ENCODE peak calls at places on chromosomes 13 and 19, in ten cellular contexts. One of them, this sample, is unnamed.

GRCh38 chr19:33214621-33215020 is 11.0 kb downstream of the SLC7A10 start:
- DNase-seq in GM23338: peak
- DNase-seq in fibroblast of pulmonary artery: peak
- DNase-seq in activated B cell treated with CpG ODN at 0.5 μM for 24 hours: no peak
- DNase-seq in CD4-positive, alpha-beta T cell: no peak
- DNase-seq in GM06990: no peak
- DNase-seq in progenitor cell of endocrine pancreas: no peak
- DNase-seq in brain microvascular endothelial cell: peak
- DNase-seq in neural progenitor cell: peak
- DNase-seq in HFFc6: peak
- DNase-seq in this sample: no peak

GRCh38 chr13:99733346-99733745 is 232.1 kb downstream of the TM9SF2 start:
- DNase-seq in GM23338: no peak
- DNase-seq in fibroblast of pulmonary artery: no peak
- DNase-seq in activated B cell treated with CpG ODN at 0.5 μM for 24 hours: no peak
- DNase-seq in CD4-positive, alpha-beta T cell: no peak
- DNase-seq in GM06990: no peak
- DNase-seq in progenitor cell of endocrine pancreas: no peak
- DNase-seq in brain microvascular endothelial cell: no peak
- DNase-seq in neural progenitor cell: no peak
- DNase-seq in HFFc6: no peak
- DNase-seq in this sample: no peak

GRCh38 chr13:82358284-82358683 is 1524.0 kb downstream of the SLITRK1 start:
- DNase-seq in GM23338: no peak
- DNase-seq in fibroblast of pulmonary artery: peak
- DNase-seq in activated B cell treated with CpG ODN at 0.5 μM for 24 hours: no peak
- DNase-seq in CD4-positive, alpha-beta T cell: no peak
- DNase-seq in GM06990: no peak
- DNase-seq in progenitor cell of endocrine pancreas: no peak
- DNase-seq in brain microvascular endothelial cell: no peak
- DNase-seq in neural progenitor cell: no peak
- DNase-seq in HFFc6: no peak
- DNase-seq in this sample: no peak

GRCh38 chr19:12745166-12745897 is 6.3 kb upstream of the BEST2 start:
- DNase-seq in GM23338: no peak
- DNase-seq in fibroblast of pulmonary artery: no peak
- DNase-seq in activated B cell treated with CpG ODN at 0.5 μM for 24 hours: no peak
- DNase-seq in CD4-positive, alpha-beta T cell: no peak
- DNase-seq in GM06990: no peak
- DNase-seq in progenitor cell of endocrine pancreas: no peak
- DNase-seq in brain microvascular endothelial cell: peak
- DNase-seq in neural progenitor cell: no peak
- DNase-seq in HFFc6: no peak
- DNase-seq in this sample: no peak

GRCh38 chr19:34964598-34964997 is 569 bp upstream of the ZNF792 start:
- DNase-seq in GM23338: no peak
- DNase-seq in fibroblast of pulmonary artery: no peak
- DNase-seq in activated B cell treated with CpG ODN at 0.5 μM for 24 hours: no peak
- DNase-seq in CD4-positive, alpha-beta T cell: no peak
- DNase-seq in GM06990: no peak
- DNase-seq in progenitor cell of endocrine pancreas: no peak
- DNase-seq in brain microvascular endothelial cell: no peak
- DNase-seq in neural progenitor cell: no peak
- DNase-seq in HFFc6: no peak
- DNase-seq in this sample: no peak

GRCh38 chr13:53238241-53238640 is 209.6 kb downstream of the OLFM4 start:
- DNase-seq in GM23338: peak
- DNase-seq in fibroblast of pulmonary artery: no peak
- DNase-seq in activated B cell treated with CpG ODN at 0.5 μM for 24 hours: no peak
- DNase-seq in CD4-positive, alpha-beta T cell: no peak
- DNase-seq in GM06990: no peak
- DNase-seq in progenitor cell of endocrine pancreas: no peak
- DNase-seq in brain microvascular endothelial cell: no peak
- DNase-seq in neural progenitor cell: peak
- DNase-seq in HFFc6: no peak
- DNase-seq in this sample: no peak

GRCh38 chr19:12994701-12995595 is at the start of gene NFIX:
- DNase-seq in GM23338: peak
- DNase-seq in fibroblast of pulmonary artery: peak
- DNase-seq in activated B cell treated with CpG ODN at 0.5 μM for 24 hours: peak
- DNase-seq in CD4-positive, alpha-beta T cell: peak
- DNase-seq in GM06990: no peak
- DNase-seq in progenitor cell of endocrine pancreas: peak
- DNase-seq in brain microvascular endothelial cell: no peak
- DNase-seq in neural progenitor cell: peak
- DNase-seq in HFFc6: peak
- DNase-seq in this sample: no peak

GRCh38 chr13:111791131-111791530 is 275.8 kb upstream of the SOX1 start:
- DNase-seq in GM23338: no peak
- DNase-seq in fibroblast of pulmonary artery: no peak
- DNase-seq in activated B cell treated with CpG ODN at 0.5 μM for 24 hours: no peak
- DNase-seq in CD4-positive, alpha-beta T cell: no peak
- DNase-seq in GM06990: no peak
- DNase-seq in progenitor cell of endocrine pancreas: no peak
- DNase-seq in brain microvascular endothelial cell: no peak
- DNase-seq in neural progenitor cell: no peak
- DNase-seq in HFFc6: no peak
- DNase-seq in this sample: no peak

GRCh38 chr13:97141564-97142005 is 80.5 kb upstream of the MBNL2 start:
- DNase-seq in GM23338: peak
- DNase-seq in fibroblast of pulmonary artery: peak
- DNase-seq in activated B cell treated with CpG ODN at 0.5 μM for 24 hours: no peak
- DNase-seq in CD4-positive, alpha-beta T cell: no peak
- DNase-seq in GM06990: no peak
- DNase-seq in progenitor cell of endocrine pancreas: peak
- DNase-seq in brain microvascular endothelial cell: peak
- DNase-seq in neural progenitor cell: peak
- DNase-seq in HFFc6: peak
- DNase-seq in this sample: no peak

GRCh38 chr19:29884466-29884865 is 57.6 kb upstream of the URI1 start:
- DNase-seq in GM23338: no peak
- DNase-seq in fibroblast of pulmonary artery: no peak
- DNase-seq in activated B cell treated with CpG ODN at 0.5 μM for 24 hours: no peak
- DNase-seq in CD4-positive, alpha-beta T cell: no peak
- DNase-seq in GM06990: no peak
- DNase-seq in progenitor cell of endocrine pancreas: no peak
- DNase-seq in brain microvascular endothelial cell: no peak
- DNase-seq in neural progenitor cell: no peak
- DNase-seq in HFFc6: no peak
- DNase-seq in this sample: no peak

GRCh38 chr19:41569481-41570150 is 6.3 kb upstream of the CEACAM21 start:
- DNase-seq in GM23338: peak
- DNase-seq in fibroblast of pulmonary artery: no peak
- DNase-seq in activated B cell treated with CpG ODN at 0.5 μM for 24 hours: no peak
- DNase-seq in CD4-positive, alpha-beta T cell: no peak
- DNase-seq in GM06990: no peak
- DNase-seq in progenitor cell of endocrine pancreas: no peak
- DNase-seq in brain microvascular endothelial cell: no peak
- DNase-seq in neural progenitor cell: no peak
- DNase-seq in HFFc6: no peak
- DNase-seq in this sample: no peak

GRCh38 chr13:77619655-77620054 is 77.8 kb upstream of the SLAIN1 start:
- DNase-seq in GM23338: no peak
- DNase-seq in fibroblast of pulmonary artery: no peak
- DNase-seq in activated B cell treated with CpG ODN at 0.5 μM for 24 hours: no peak
- DNase-seq in CD4-positive, alpha-beta T cell: no peak
- DNase-seq in GM06990: no peak
- DNase-seq in progenitor cell of endocrine pancreas: no peak
- DNase-seq in brain microvascular endothelial cell: no peak
- DNase-seq in neural progenitor cell: no peak
- DNase-seq in HFFc6: no peak
- DNase-seq in this sample: no peak

GRCh38 chr19:56839665-56840451 is 668 bp downstream of the PEG3 start:
- DNase-seq in GM23338: no peak
- DNase-seq in fibroblast of pulmonary artery: peak
- DNase-seq in activated B cell treated with CpG ODN at 0.5 μM for 24 hours: no peak
- DNase-seq in CD4-positive, alpha-beta T cell: no peak
- DNase-seq in GM06990: no peak
- DNase-seq in progenitor cell of endocrine pancreas: no peak
- DNase-seq in brain microvascular endothelial cell: peak
- DNase-seq in neural progenitor cell: no peak
- DNase-seq in HFFc6: no peak
- DNase-seq in this sample: no peak

GRCh38 chr19:16370671-16371391 is 46.2 kb downstream of the KLF2 start:
- DNase-seq in GM23338: no peak
- DNase-seq in fibroblast of pulmonary artery: no peak
- DNase-seq in activated B cell treated with CpG ODN at 0.5 μM for 24 hours: no peak
- DNase-seq in CD4-positive, alpha-beta T cell: no peak
- DNase-seq in GM06990: no peak
- DNase-seq in progenitor cell of endocrine pancreas: no peak
- DNase-seq in brain microvascular endothelial cell: no peak
- DNase-seq in neural progenitor cell: no peak
- DNase-seq in HFFc6: no peak
- DNase-seq in this sample: no peak

GRCh38 chr19:12639901-12640613 is 26.5 kb downstream of the MAN2B1 start:
- DNase-seq in GM23338: peak
- DNase-seq in fibroblast of pulmonary artery: peak
- DNase-seq in activated B cell treated with CpG ODN at 0.5 μM for 24 hours: peak
- DNase-seq in CD4-positive, alpha-beta T cell: peak
- DNase-seq in GM06990: peak
- DNase-seq in progenitor cell of endocrine pancreas: peak
- DNase-seq in brain microvascular endothelial cell: peak
- DNase-seq in neural progenitor cell: peak
- DNase-seq in HFFc6: peak
- DNase-seq in this sample: no peak

GRCh38 chr13:93200626-93201025 is 26.0 kb upstream of the GPC6 start:
- DNase-seq in GM23338: no peak
- DNase-seq in fibroblast of pulmonary artery: no peak
- DNase-seq in activated B cell treated with CpG ODN at 0.5 μM for 24 hours: no peak
- DNase-seq in CD4-positive, alpha-beta T cell: no peak
- DNase-seq in GM06990: no peak
- DNase-seq in progenitor cell of endocrine pancreas: no peak
- DNase-seq in brain microvascular endothelial cell: no peak
- DNase-seq in neural progenitor cell: no peak
- DNase-seq in HFFc6: no peak
- DNase-seq in this sample: no peak

GRCh38 chr13:61253105-61253877 is 162.4 kb downstream of the PCDH20 start:
- DNase-seq in GM23338: no peak
- DNase-seq in fibroblast of pulmonary artery: no peak
- DNase-seq in activated B cell treated with CpG ODN at 0.5 μM for 24 hours: no peak
- DNase-seq in CD4-positive, alpha-beta T cell: no peak
- DNase-seq in GM06990: no peak
- DNase-seq in progenitor cell of endocrine pancreas: no peak
- DNase-seq in brain microvascular endothelial cell: no peak
- DNase-seq in neural progenitor cell: no peak
- DNase-seq in HFFc6: no peak
- DNase-seq in this sample: no peak

GRCh38 chr13:61252213-61252612 is 163.4 kb downstream of the PCDH20 start:
- DNase-seq in GM23338: no peak
- DNase-seq in fibroblast of pulmonary artery: no peak
- DNase-seq in activated B cell treated with CpG ODN at 0.5 μM for 24 hours: no peak
- DNase-seq in CD4-positive, alpha-beta T cell: no peak
- DNase-seq in GM06990: no peak
- DNase-seq in progenitor cell of endocrine pancreas: no peak
- DNase-seq in brain microvascular endothelial cell: no peak
- DNase-seq in neural progenitor cell: no peak
- DNase-seq in HFFc6: no peak
- DNase-seq in this sample: no peak

GRCh38 chr13:61258185-61258584 is 157.5 kb downstream of the PCDH20 start:
- DNase-seq in GM23338: no peak
- DNase-seq in fibroblast of pulmonary artery: no peak
- DNase-seq in activated B cell treated with CpG ODN at 0.5 μM for 24 hours: no peak
- DNase-seq in CD4-positive, alpha-beta T cell: no peak
- DNase-seq in GM06990: no peak
- DNase-seq in progenitor cell of endocrine pancreas: no peak
- DNase-seq in brain microvascular endothelial cell: no peak
- DNase-seq in neural progenitor cell: no peak
- DNase-seq in HFFc6: no peak
- DNase-seq in this sample: no peak

GRCh38 chr13:61255035-61255796 is 160.4 kb downstream of the PCDH20 start:
- DNase-seq in GM23338: peak
- DNase-seq in fibroblast of pulmonary artery: peak
- DNase-seq in activated B cell treated with CpG ODN at 0.5 μM for 24 hours: no peak
- DNase-seq in CD4-positive, alpha-beta T cell: no peak
- DNase-seq in GM06990: no peak
- DNase-seq in progenitor cell of endocrine pancreas: no peak
- DNase-seq in brain microvascular endothelial cell: no peak
- DNase-seq in neural progenitor cell: peak
- DNase-seq in HFFc6: no peak
- DNase-seq in this sample: no peak
- TF ChIP-seq CTCF in GM23338: peak
- TF ChIP-seq CTCF in fibroblast of pulmonary artery: peak
- TF ChIP-seq CTCF in activated B cell treated with CpG ODN at 0.5 μM for 24 hours: no peak
- TF ChIP-seq CTCF in CD4-positive, alpha-beta T cell: no peak
- TF ChIP-seq CTCF in GM06990: peak
- TF ChIP-seq CTCF in progenitor cell of endocrine pancreas: peak
- TF ChIP-seq CTCF in brain microvascular endothelial cell: peak
- TF ChIP-seq CTCF in neural progenitor cell: peak
- TF ChIP-seq CTCF in HFFc6: no peak
- TF ChIP-seq CTCF in this sample: peak

DNA sequence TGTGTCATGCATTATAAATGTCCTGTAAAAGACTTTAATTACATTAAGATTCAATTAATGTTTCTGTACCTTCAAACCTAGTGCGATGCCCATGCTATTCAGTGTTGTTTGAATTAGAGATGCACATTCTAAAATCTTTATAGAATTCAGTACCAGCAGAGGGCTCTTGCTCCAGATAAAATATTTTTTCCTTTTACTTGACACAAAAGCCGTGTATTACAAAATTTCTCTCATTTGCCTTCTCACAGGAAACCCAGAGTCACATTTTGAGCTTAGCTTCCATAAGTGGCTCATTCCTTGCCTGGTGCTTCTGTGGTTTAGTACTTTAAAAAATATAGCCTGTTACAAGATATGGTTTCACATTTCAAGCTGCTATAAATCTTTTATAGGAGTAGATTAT is 101.2 kb downstream of the RNF17 start:
- DNase-seq in GM23338: no peak
- DNase-seq in fibroblast of pulmonary artery: peak
- DNase-seq in activated B cell treated with CpG ODN at 0.5 μM for 24 hours: no peak
- DNase-seq in CD4-positive, alpha-beta T cell: no peak
- DNase-seq in GM06990: no peak
- DNase-seq in progenitor cell of endocrine pancreas: no peak
- DNase-seq in brain microvascular endothelial cell: no peak
- DNase-seq in neural progenitor cell: no peak
- DNase-seq in HFFc6: peak
- DNase-seq in this sample: no peak
- TF ChIP-seq CTCF in GM23338: peak
- TF ChIP-seq CTCF in fibroblast of pulmonary artery: peak
- TF ChIP-seq CTCF in activated B cell treated with CpG ODN at 0.5 μM for 24 hours: no peak
- TF ChIP-seq CTCF in CD4-positive, alpha-beta T cell: no peak
- TF ChIP-seq CTCF in GM06990: peak
- TF ChIP-seq CTCF in progenitor cell of endocrine pancreas: no peak
- TF ChIP-seq CTCF in brain microvascular endothelial cell: peak
- TF ChIP-seq CTCF in neural progenitor cell: no peak
- TF ChIP-seq CTCF in HFFc6: peak
- TF ChIP-seq CTCF in this sample: peak

GRCh38 chr13:113905942-113906341 is 42.1 kb upstream of the GAS6 start:
- DNase-seq in GM23338: no peak
- DNase-seq in fibroblast of pulmonary artery: no peak
- DNase-seq in activated B cell treated with CpG ODN at 0.5 μM for 24 hours: no peak
- DNase-seq in CD4-positive, alpha-beta T cell: no peak
- DNase-seq in GM06990: no peak
- DNase-seq in progenitor cell of endocrine pancreas: no peak
- DNase-seq in brain microvascular endothelial cell: no peak
- DNase-seq in neural progenitor cell: no peak
- DNase-seq in HFFc6: no peak
- DNase-seq in this sample: peak
- TF ChIP-seq CTCF in GM23338: no peak
- TF ChIP-seq CTCF in fibroblast of pulmonary artery: no peak
- TF ChIP-seq CTCF in activated B cell treated with CpG ODN at 0.5 μM for 24 hours: no peak
- TF ChIP-seq CTCF in CD4-positive, alpha-beta T cell: no peak
- TF ChIP-seq CTCF in GM06990: no peak
- TF ChIP-seq CTCF in progenitor cell of endocrine pancreas: no peak
- TF ChIP-seq CTCF in brain microvascular endothelial cell: no peak
- TF ChIP-seq CTCF in neural progenitor cell: no peak
- TF ChIP-seq CTCF in HFFc6: no peak
- TF ChIP-seq CTCF in this sample: no peak

GRCh38 chr19:51166846-51167490 is 24.9 kb downstream of the SIGLEC7 start:
- DNase-seq in GM23338: no peak
- DNase-seq in fibroblast of pulmonary artery: no peak
- DNase-seq in activated B cell treated with CpG ODN at 0.5 μM for 24 hours: no peak
- DNase-seq in CD4-positive, alpha-beta T cell: no peak
- DNase-seq in GM06990: no peak
- DNase-seq in progenitor cell of endocrine pancreas: no peak
- DNase-seq in brain microvascular endothelial cell: no peak
- DNase-seq in neural progenitor cell: no peak
- DNase-seq in HFFc6: no peak
- DNase-seq in this sample: no peak
- TF ChIP-seq CTCF in GM23338: no peak
- TF ChIP-seq CTCF in fibroblast of pulmonary artery: no peak
- TF ChIP-seq CTCF in activated B cell treated with CpG ODN at 0.5 μM for 24 hours: no peak
- TF ChIP-seq CTCF in CD4-positive, alpha-beta T cell: no peak
- TF ChIP-seq CTCF in GM06990: no peak
- TF ChIP-seq CTCF in progenitor cell of endocrine pancreas: no peak
- TF ChIP-seq CTCF in brain microvascular endothelial cell: no peak
- TF ChIP-seq CTCF in neural progenitor cell: no peak
- TF ChIP-seq CTCF in HFFc6: no peak
- TF ChIP-seq CTCF in this sample: no peak

This sample was measured in type B pancreatic cell.